ENCODE peak calls at places on chromosomes 4 and X, in nine cellular contexts. One of them, this sample, is unnamed.

GRCh38 chrX:130523460-130524394 is 121.9 kb downstream of the RBMX2 start:
- DNase-seq in MCF 10A: no peak
- DNase-seq in H4: peak; percentile 7
- DNase-seq in SW480: no peak
- DNase-seq in neural progenitor cell: peak; percentile 8
- DNase-seq in fibroblast of the aortic adventitia: no peak
- DNase-seq in pons: peak; percentile 66
- DNase-seq in sciatic nerve: peak; percentile 74
- DNase-seq in GM20000: no peak
- DNase-seq in this sample: no peak

GRCh38 chr4:8219236-8219635 is 20.1 kb downstream of the SH3TC1 start:
- DNase-seq in MCF 10A: no peak
- DNase-seq in H4: no peak
- DNase-seq in SW480: no peak
- DNase-seq in neural progenitor cell: no peak
- DNase-seq in fibroblast of the aortic adventitia: no peak
- DNase-seq in pons: no peak
- DNase-seq in sciatic nerve: no peak
- DNase-seq in GM20000: no peak
- DNase-seq in this sample: no peak

GRCh38 chr4:150867148-150867547 is 147.9 kb downstream of the LRBA start:
- DNase-seq in MCF 10A: peak; percentile 84
- DNase-seq in H4: peak; percentile 66
- DNase-seq in SW480: peak; percentile 70
- DNase-seq in neural progenitor cell: peak; percentile 91
- DNase-seq in fibroblast of the aortic adventitia: peak; percentile 88
- DNase-seq in pons: peak; percentile 86
- DNase-seq in sciatic nerve: no peak
- DNase-seq in GM20000: peak; percentile 61
- DNase-seq in this sample: no peak

GRCh38 chr4:25861951-25862410 is 807 bp downstream of the SEL1L3 start:
- DNase-seq in MCF 10A: peak; percentile 57
- DNase-seq in H4: peak; percentile 44
- DNase-seq in SW480: peak; percentile 22
- DNase-seq in neural progenitor cell: peak; percentile 55
- DNase-seq in fibroblast of the aortic adventitia: peak; percentile 55
- DNase-seq in pons: peak; percentile 15
- DNase-seq in sciatic nerve: no peak
- DNase-seq in GM20000: peak; percentile 59
- DNase-seq in this sample: peak; percentile 51

GRCh38 chr4:68466185-68466584 is 18.9 kb downstream of the TMPRSS11E start:
- DNase-seq in MCF 10A: peak; percentile 56
- DNase-seq in H4: peak; percentile 67
- DNase-seq in SW480: no peak
- DNase-seq in neural progenitor cell: no peak
- DNase-seq in fibroblast of the aortic adventitia: peak; percentile 37
- DNase-seq in pons: no peak
- DNase-seq in sciatic nerve: no peak
- DNase-seq in GM20000: no peak
- DNase-seq in this sample: no peak

GRCh38 chr4:111761531-111761930 is 383.7 kb upstream of the FAM241A start:
- DNase-seq in MCF 10A: no peak
- DNase-seq in H4: no peak
- DNase-seq in SW480: no peak
- DNase-seq in neural progenitor cell: peak; percentile 11
- DNase-seq in fibroblast of the aortic adventitia: no peak
- DNase-seq in pons: no peak
- DNase-seq in sciatic nerve: no peak
- DNase-seq in GM20000: no peak
- DNase-seq in this sample: no peak

GRCh38 chr4:145154573-145154972 is 25.8 kb downstream of the OTUD4 start:
- DNase-seq in MCF 10A: peak; percentile 45
- DNase-seq in H4: peak; percentile 12
- DNase-seq in SW480: peak; percentile 11
- DNase-seq in neural progenitor cell: peak; percentile 50
- DNase-seq in fibroblast of the aortic adventitia: peak; percentile 42
- DNase-seq in pons: peak; percentile 54
- DNase-seq in sciatic nerve: no peak
- DNase-seq in GM20000: peak; percentile 12
- DNase-seq in this sample: no peak

GRCh38 chr4:169015237-169015636 is 5.2 kb upstream of the CBR4 start:
- DNase-seq in MCF 10A: no peak
- DNase-seq in H4: no peak
- DNase-seq in SW480: no peak
- DNase-seq in neural progenitor cell: no peak
- DNase-seq in fibroblast of the aortic adventitia: no peak
- DNase-seq in pons: no peak
- DNase-seq in sciatic nerve: no peak
- DNase-seq in GM20000: no peak
- DNase-seq in this sample: no peak

GRCh38 chrX:48466696-48467095 is 3.4 kb downstream of the SLC38A5 start:
- DNase-seq in MCF 10A: no peak
- DNase-seq in H4: no peak
- DNase-seq in SW480: no peak
- DNase-seq in neural progenitor cell: no peak
- DNase-seq in fibroblast of the aortic adventitia: no peak
- DNase-seq in pons: no peak
- DNase-seq in sciatic nerve: no peak
- DNase-seq in GM20000: no peak
- DNase-seq in this sample: no peak

GRCh38 chr4:149264093-149264733 is 551.4 kb downstream of the IQCM start:
- DNase-seq in MCF 10A: peak; percentile 80
- DNase-seq in H4: peak; percentile 62
- DNase-seq in SW480: peak; percentile 45
- DNase-seq in neural progenitor cell: peak; percentile 72
- DNase-seq in fibroblast of the aortic adventitia: peak; percentile 58
- DNase-seq in pons: peak; percentile 22
- DNase-seq in sciatic nerve: no peak
- DNase-seq in GM20000: peak; percentile 10
- DNase-seq in this sample: peak; percentile 46

GRCh38 chr4:86815653-86816052 is 33.5 kb downstream of the SLC10A6 start:
- DNase-seq in MCF 10A: no peak
- DNase-seq in H4: no peak
- DNase-seq in SW480: no peak
- DNase-seq in neural progenitor cell: no peak
- DNase-seq in fibroblast of the aortic adventitia: no peak
- DNase-seq in pons: no peak
- DNase-seq in sciatic nerve: no peak
- DNase-seq in GM20000: no peak
- DNase-seq in this sample: no peak

GRCh38 chrX:17440258-17440657 is 65.3 kb downstream of the NHS start:
- DNase-seq in MCF 10A: no peak
- DNase-seq in H4: no peak
- DNase-seq in SW480: no peak
- DNase-seq in neural progenitor cell: no peak
- DNase-seq in fibroblast of the aortic adventitia: no peak
- DNase-seq in pons: no peak
- DNase-seq in sciatic nerve: no peak
- DNase-seq in GM20000: no peak
- DNase-seq in this sample: no peak

GRCh38 chr4:98828801-98829200 is 100.1 kb downstream of the EIF4E start:
- DNase-seq in MCF 10A: peak; percentile 42
- DNase-seq in H4: no peak
- DNase-seq in SW480: peak; percentile 16
- DNase-seq in neural progenitor cell: peak; percentile 45
- DNase-seq in fibroblast of the aortic adventitia: no peak
- DNase-seq in pons: no peak
- DNase-seq in sciatic nerve: no peak
- DNase-seq in GM20000: no peak
- DNase-seq in this sample: no peak

GRCh38 chr4:105994061-105994460 is 98.8 kb downstream of the NPNT start:
- DNase-seq in MCF 10A: no peak
- DNase-seq in H4: no peak
- DNase-seq in SW480: no peak
- DNase-seq in neural progenitor cell: no peak
- DNase-seq in fibroblast of the aortic adventitia: no peak
- DNase-seq in pons: no peak
- DNase-seq in sciatic nerve: no peak
- DNase-seq in GM20000: no peak
- DNase-seq in this sample: no peak

GRCh38 chr4:1517592-1518411 is 111.6 kb upstream of the NKX1-1 start:
- DNase-seq in MCF 10A: no peak
- DNase-seq in H4: no peak
- DNase-seq in SW480: no peak
- DNase-seq in neural progenitor cell: no peak
- DNase-seq in fibroblast of the aortic adventitia: no peak
- DNase-seq in pons: no peak
- DNase-seq in sciatic nerve: no peak
- DNase-seq in GM20000: no peak
- DNase-seq in this sample: no peak

GRCh38 chr4:62901101-62901500 is 1508.1 kb downstream of the TECRL start:
- DNase-seq in MCF 10A: no peak
- DNase-seq in H4: no peak
- DNase-seq in SW480: no peak
- DNase-seq in neural progenitor cell: peak; percentile 13
- DNase-seq in fibroblast of the aortic adventitia: no peak
- DNase-seq in pons: no peak
- DNase-seq in sciatic nerve: no peak
- DNase-seq in GM20000: no peak
- DNase-seq in this sample: no peak

GRCh38 chr4:20859097-20859781 is 159.0 kb downstream of the PACRGL start:
- DNase-seq in MCF 10A: no peak
- DNase-seq in H4: no peak
- DNase-seq in SW480: no peak
- DNase-seq in neural progenitor cell: no peak
- DNase-seq in fibroblast of the aortic adventitia: no peak
- DNase-seq in pons: no peak
- DNase-seq in sciatic nerve: no peak
- DNase-seq in GM20000: no peak
- DNase-seq in this sample: no peak

GRCh38 chrX:110407910-110408545 is 49.4 kb downstream of the RTL9 start:
- DNase-seq in MCF 10A: peak; percentile 85
- DNase-seq in H4: peak; percentile 36
- DNase-seq in SW480: peak; percentile 51
- DNase-seq in neural progenitor cell: peak; percentile 68
- DNase-seq in fibroblast of the aortic adventitia: peak; percentile 80
- DNase-seq in pons: peak; percentile 63
- DNase-seq in sciatic nerve: no peak
- DNase-seq in GM20000: peak; percentile 41
- DNase-seq in this sample: no peak

GRCh38 chr4:127844605-127845116 is 36.0 kb upstream of the PLK4 start:
- DNase-seq in MCF 10A: peak; percentile 36
- DNase-seq in H4: no peak
- DNase-seq in SW480: no peak
- DNase-seq in neural progenitor cell: no peak
- DNase-seq in fibroblast of the aortic adventitia: peak; percentile 8
- DNase-seq in pons: no peak
- DNase-seq in sciatic nerve: no peak
- DNase-seq in GM20000: no peak
- DNase-seq in this sample: no peak

GRCh38 chr4:154634058-154634457 is 21.6 kb upstream of the FGG start:
- DNase-seq in MCF 10A: no peak
- DNase-seq in H4: no peak
- DNase-seq in SW480: no peak
- DNase-seq in neural progenitor cell: no peak
- DNase-seq in fibroblast of the aortic adventitia: no peak
- DNase-seq in pons: no peak
- DNase-seq in sciatic nerve: no peak
- DNase-seq in GM20000: no peak
- DNase-seq in this sample: no peak

GRCh38 chr4:40953253-40954118 is 203.7 kb downstream of the NSUN7 start:
- DNase-seq in MCF 10A: no peak
- DNase-seq in H4: no peak
- DNase-seq in SW480: no peak
- DNase-seq in neural progenitor cell: peak; percentile 18
- DNase-seq in fibroblast of the aortic adventitia: no peak
- DNase-seq in pons: peak; percentile 84
- DNase-seq in sciatic nerve: peak; percentile 67
- DNase-seq in GM20000: no peak
- DNase-seq in this sample: no peak

GRCh38 chrX:10166248-10166716 is 9.5 kb downstream of the CLCN4 start:
- DNase-seq in MCF 10A: no peak
- DNase-seq in H4: no peak
- DNase-seq in SW480: no peak
- DNase-seq in neural progenitor cell: no peak
- DNase-seq in fibroblast of the aortic adventitia: no peak
- DNase-seq in pons: no peak
- DNase-seq in sciatic nerve: no peak
- DNase-seq in GM20000: no peak
- DNase-seq in this sample: no peak

GRCh38 chrX:25523574-25523973 is 507.8 kb upstream of the ARX start:
- DNase-seq in MCF 10A: peak; percentile 51
- DNase-seq in H4: peak; percentile 57
- DNase-seq in SW480: peak; percentile 33
- DNase-seq in neural progenitor cell: peak; percentile 60
- DNase-seq in fibroblast of the aortic adventitia: peak; percentile 63
- DNase-seq in pons: peak; percentile 15
- DNase-seq in sciatic nerve: no peak
- DNase-seq in GM20000: peak; percentile 5
- DNase-seq in this sample: no peak

GRCh38 chrX:33434256-33435092 is 223.1 kb upstream of the DMD start:
- DNase-seq in MCF 10A: peak; percentile 71
- DNase-seq in H4: peak; percentile 46
- DNase-seq in SW480: peak; percentile 36
- DNase-seq in neural progenitor cell: peak; percentile 77
- DNase-seq in fibroblast of the aortic adventitia: peak; percentile 35
- DNase-seq in pons: peak; percentile 29
- DNase-seq in sciatic nerve: peak; percentile 75
- DNase-seq in GM20000: peak; percentile 3
- DNase-seq in this sample: peak; percentile 47

GRCh38 chr4:184824081-184824775 is 1.5 kb downstream of the ACSL1 start:
- DNase-seq in MCF 10A: no peak
- DNase-seq in H4: no peak
- DNase-seq in SW480: no peak
- DNase-seq in neural progenitor cell: no peak
- DNase-seq in fibroblast of the aortic adventitia: peak; percentile 39
- DNase-seq in pons: no peak
- DNase-seq in sciatic nerve: peak; percentile 37
- DNase-seq in GM20000: peak; percentile 65
- DNase-seq in this sample: no peak